ENCODE peak calls at places on chromosomes 3 and 15, in four cellular contexts. D is AG10803, L is MM.1S, J is astrocyte of the spinal cord. V is an unnamed sample.

GRCh38 chr3:42117175-42118008 is 26.2 kb downstream of the TRAK1 start:
- DNase-seq in D (peak), L (no peak), J (peak), V (no peak)

GRCh38 chr3:71978150-71978721 is 193.3 kb upstream of the PROK2 start:
- DNase-seq in D (no peak), L (no peak), J (no peak), V (peak)

GRCh38 chr3:190380184-190380583 is 7.8 kb upstream of the CLDN16 start:
- DNase-seq in D (no peak), L (no peak), J (no peak), V (no peak)

GRCh38 chr3:187000711-187001151 is 70.4 kb downstream of the ST6GAL1 start:
- DNase-seq in D (no peak), L (peak), J (no peak), V (peak)

GRCh38 chr3:129022114-129022994 is 21.2 kb downstream of the EFCC1 start:
- DNase-seq in D (peak), L (no peak), J (no peak), V (no peak)

GRCh38 chr15:87522997-87523396 is 733.5 kb downstream of the NTRK3 start:
- DNase-seq in D (no peak), L (no peak), J (no peak), V (no peak)

GRCh38 chr15:70380484-70380883 is 282.8 kb upstream of the TLE3 start:
- DNase-seq in D (no peak), L (no peak), J (no peak), V (no peak)

GRCh38 chr3:50610181-50610971 is 1.2 kb downstream of the CISH start:
- DNase-seq in D (no peak), L (no peak), J (no peak), V (no peak)

GRCh38 chr15:51280838-51281237 is 57.6 kb downstream of the CYP19A1 start:
- DNase-seq in D (no peak), L (no peak), J (no peak), V (no peak)

GRCh38 chr15:25090073-25090733 is 135.4 kb downstream of the SNRPN start:
- DNase-seq in D (no peak), L (no peak), J (no peak), V (no peak)

GRCh38 chr15:27427386-27427785 is 456.4 kb downstream of the GABRG3 start:
- DNase-seq in D (no peak), L (no peak), J (no peak), V (no peak)

GRCh38 chr15:71411538-71412482 is 296.5 kb downstream of the THSD4 start:
- DNase-seq in D (peak), L (no peak), J (peak), V (no peak)

GRCh38 chr15:63288778-63289378 is 11.5 kb downstream of the APH1B start:
- DNase-seq in D (peak), L (peak), J (peak), V (peak)

GRCh38 chr3:31420311-31420710 is 112.4 kb upstream of the STT3B start:
- DNase-seq in D (no peak), L (no peak), J (no peak), V (no peak)

GRCh38 chr3:101131767-101132166 is 138.5 kb upstream of the ABI3BP start:
- DNase-seq in D (no peak), L (no peak), J (no peak), V (peak)

GRCh38 chr3:31250116-31250813 is 282.5 kb upstream of the STT3B start:
- DNase-seq in D (peak), L (no peak), J (no peak), V (peak)

GRCh38 chr15:70562906-70563305 is 200.5 kb downstream of the UACA start:
- DNase-seq in D (no peak), L (no peak), J (no peak), V (no peak)

GRCh38 chr3:129654126-129654525 is 47.6 kb upstream of the PLXND1 start:
- DNase-seq in D (peak), L (no peak), J (peak), V (no peak)

GRCh38 chr15:50506121-50506520 is 40.3 kb downstream of the USP50 start:
- DNase-seq in D (no peak), L (no peak), J (no peak), V (no peak)

GRCh38 chr15:62391565-62392262 is 226.6 kb upstream of the C2CD4B start:
- DNase-seq in D (peak), L (peak), J (peak), V (peak)

GRCh38 chr3:187066228-187066995 is 72.9 kb downstream of the RPL39L start:
- DNase-seq in D (no peak), L (peak), J (peak), V (peak)

GRCh38 chr3:183824761-183825379 is 507 bp downstream of the MAP6D1 start:
- DNase-seq in D (no peak), L (no peak), J (no peak), V (no peak)

GRCh38 chr15:81163961-81164800 is 30.1 kb downstream of the CFAP161 start:
- DNase-seq in D (peak), L (no peak), J (peak), V (no peak)

GRCh38 chr15:101009176-101009575 is 90.0 kb downstream of the LRRK1 start:
- DNase-seq in D (no peak), L (no peak), J (no peak), V (no peak)

GRCh38 chr3:45776611-45777010 is 19.7 kb downstream of the SLC6A20 start:
- DNase-seq in D (no peak), L (no peak), J (no peak), V (no peak)

GRCh38 chr3:101928890-101929289 is 79.6 kb downstream of the NFKBIZ start:
- DNase-seq in D (peak), L (no peak), J (peak), V (no peak)

DNA sequence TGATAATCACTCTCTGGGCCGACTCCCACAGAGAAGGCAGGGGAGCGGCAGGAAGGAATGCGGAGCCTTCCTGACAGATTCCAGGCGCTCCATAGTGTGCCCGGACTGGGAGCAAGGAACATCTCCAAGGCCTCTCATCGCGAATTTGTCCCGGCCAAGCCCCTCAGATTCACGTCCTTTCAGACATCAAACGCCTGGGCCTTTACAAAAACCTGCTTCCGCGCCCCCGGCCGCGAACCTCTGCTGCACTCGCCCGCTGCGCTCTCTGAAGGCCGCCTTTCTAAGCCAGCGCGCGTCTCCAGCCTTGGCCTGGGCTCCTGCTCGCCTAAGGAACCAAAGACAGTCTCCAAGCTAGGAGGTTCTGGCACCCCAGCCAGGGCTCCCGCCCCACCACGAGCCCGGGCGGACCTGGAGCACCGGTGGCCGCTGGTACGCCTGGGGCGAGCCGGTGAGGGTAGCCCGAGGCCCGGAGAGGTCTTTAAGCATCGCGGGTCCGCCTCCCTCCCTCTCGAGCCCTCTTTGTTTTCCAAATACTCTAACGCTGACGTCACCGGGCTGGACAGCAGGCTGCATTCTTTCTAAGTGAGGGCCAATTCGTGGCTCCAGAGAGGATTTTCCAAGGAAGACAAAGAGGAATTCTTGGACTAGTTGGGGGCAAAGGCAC is 837 bp downstream of the AMOTL2 start:
- DNase-seq in D (peak), L (no peak), J (peak), V (no peak)
- H3K4me3 ChIP-seq in D (peak), L (no peak), J (peak), V (no peak)

GRCh38 chr15:56739964-56740640 is 6.8 kb upstream of the ZNF280D start:
- DNase-seq in D (no peak), L (no peak), J (no peak), V (peak)
- TF ChIP-seq CTCF in D (no peak), L (peak), J (peak), V (peak)

GRCh38 chr3:120092444-120092843 is 1.8 kb downstream of the GSK3B start:
- DNase-seq in D (no peak), L (no peak), J (no peak), V (no peak)

GRCh38 chr3:120090422-120090821 is 3.8 kb downstream of the GSK3B start:
- DNase-seq in D (no peak), L (no peak), J (no peak), V (no peak)

GRCh38 chr3:120088622-120089021 is 5.6 kb downstream of the GSK3B start:
- DNase-seq in D (no peak), L (no peak), J (no peak), V (no peak)

GRCh38 chr3:120093119-120093922 is 926 bp downstream of the GSK3B start:
- DNase-seq in D (peak), L (no peak), J (peak), V (peak)

DNA sequence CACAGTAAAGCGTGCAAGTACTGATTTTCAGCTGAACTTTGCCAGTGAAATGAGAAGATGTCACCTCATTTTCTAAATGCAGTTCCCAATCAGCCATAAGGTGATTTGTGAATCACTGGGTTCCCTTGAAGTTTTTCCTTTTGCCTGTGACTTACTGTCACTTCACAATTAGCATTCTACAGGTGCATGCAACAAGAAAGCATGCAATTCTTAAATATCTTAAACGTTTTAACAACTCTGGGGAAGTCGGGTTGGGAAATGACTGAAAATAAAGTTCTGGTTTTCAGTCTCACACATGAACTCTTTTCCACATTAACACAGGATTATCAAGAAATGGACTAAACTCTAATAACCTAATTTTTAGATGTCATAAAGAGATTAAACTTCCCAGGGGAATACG is 5.2 kb downstream of the GSK3B start:
- DNase-seq in D (no peak), L (no peak), J (no peak), V (no peak)
- H3K4me3 ChIP-seq in D (no peak), L (no peak), J (no peak), V (peak)

GRCh38 chr15:74787251-74788041 is 5.6 kb downstream of the CSK start:
- DNase-seq in D (peak), L (peak), J (peak), V (peak)
- TF ChIP-seq CTCF in D (peak), L (peak), J (peak), V (peak)

DNA sequence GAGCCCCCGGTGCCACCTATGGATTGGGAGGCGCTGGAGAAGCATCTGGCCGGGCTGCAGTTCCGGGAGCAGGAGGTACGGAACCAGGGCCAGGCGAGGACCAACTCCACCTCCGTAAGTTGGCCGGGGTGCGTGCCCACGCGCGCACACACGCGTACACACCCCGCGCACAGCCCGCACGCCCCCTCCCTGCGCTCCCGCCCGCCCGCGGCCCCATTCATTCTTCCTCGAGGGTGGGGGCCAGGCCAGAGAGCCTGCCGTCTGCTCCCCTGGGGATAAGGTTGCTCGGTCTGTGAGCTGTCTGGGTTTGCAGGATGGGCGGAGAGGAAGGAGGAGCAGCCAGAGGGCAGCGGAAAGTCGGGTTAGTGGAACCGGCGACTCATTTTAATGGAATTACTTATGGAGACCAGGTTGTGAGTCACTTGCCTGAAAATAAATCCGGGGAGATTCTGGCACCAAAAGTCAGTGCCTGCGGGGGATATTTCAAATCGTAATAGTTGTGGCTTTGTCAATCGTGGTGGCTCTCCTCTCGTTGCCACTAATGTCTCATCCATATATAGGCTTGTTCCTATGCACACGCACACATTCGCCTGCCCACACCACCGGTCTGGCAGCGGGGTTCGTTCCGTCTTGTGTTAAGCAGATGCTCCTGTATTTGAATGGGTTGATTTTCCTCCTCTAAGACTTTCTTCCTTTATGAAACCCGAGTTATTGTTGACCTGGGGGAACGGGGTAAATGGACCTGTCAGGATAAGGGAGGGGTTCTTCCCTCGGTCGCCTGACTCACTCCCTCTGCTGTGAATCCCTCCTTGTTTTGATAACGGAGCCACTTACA is 223.4 kb upstream of the IL12A start:
- DNase-seq in D (peak), L (no peak), J (peak), V (no peak)
- H3K4me3 ChIP-seq in D (peak), L (peak), J (peak), V (no peak)

GRCh38 chr3:15527031-15527459 is 5.5 kb upstream of the COLQ start:
- DNase-seq in D (no peak), L (no peak), J (no peak), V (peak)
- TF ChIP-seq CTCF in D (no peak), L (no peak), J (peak), V (peak)

GRCh38 chr3:86990171-86990733 is 697 bp downstream of the VGLL3 start:
- DNase-seq in D (no peak), L (peak), J (peak), V (no peak)

GRCh38 chr3:86991482-86991815 is 500 bp upstream of the VGLL3 start:
- DNase-seq in D (no peak), L (no peak), J (no peak), V (no peak)

GRCh38 chr3:86993704-86994103 is 2.8 kb upstream of the VGLL3 start:
- DNase-seq in D (peak), L (no peak), J (peak), V (no peak)

GRCh38 chr3:86990734-86991481 is at the start of gene VGLL3:
- DNase-seq in D (peak), L (peak), J (peak), V (no peak)

DNA sequence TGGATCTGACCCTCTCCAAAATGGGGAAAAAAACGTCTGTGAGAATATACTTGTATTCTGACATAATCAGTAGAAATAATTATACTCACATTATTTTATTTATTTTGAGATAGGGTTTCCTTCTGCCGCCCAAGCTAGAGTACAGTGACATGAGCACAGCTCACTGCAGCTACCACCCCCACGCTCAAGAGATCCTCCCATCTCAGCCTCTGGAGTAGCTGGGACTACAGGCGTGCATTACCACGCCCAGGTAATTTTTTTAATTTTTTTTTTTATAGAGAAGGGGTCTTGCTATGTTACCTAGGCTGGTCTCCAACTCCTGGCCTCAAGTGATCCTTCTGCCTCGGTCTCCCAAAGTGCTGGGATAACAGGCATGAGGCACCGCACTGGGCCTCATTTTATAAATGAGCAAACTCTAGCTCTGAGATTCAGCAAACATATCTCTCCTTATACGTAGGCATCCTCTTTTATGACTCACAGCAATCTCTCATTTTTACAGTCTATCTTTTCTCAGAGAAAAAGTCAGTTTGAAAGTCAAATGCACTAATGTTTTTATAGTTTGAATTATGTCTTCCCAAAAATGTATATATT is 986 bp upstream of the VGLL3 start:
- DNase-seq in D (no peak), L (no peak), J (peak), V (no peak)
- H3K4me3 ChIP-seq in D (peak), L (peak), J (peak), V (no peak)

V was measured in GM12865.